ENCODE peak calls at places on chromosomes 3 and 15, in nine cellular contexts. J, Q, G, O, T, S, L, H and Z are unnamed samples.

GRCh38 chr15:33194237-33194636 is 277 bp downstream of the FMN1 start:
- DNase-seq in J (peak), Q (no peak), G (no peak), O (peak), T (no peak), S (no peak), L (no peak), H (no peak), Z (no peak)

GRCh38 chr3:141485578-141486415 is 1.0 kb upstream of the RASA2 start:
- DNase-seq in J (no peak), Q (no peak), G (no peak), O (no peak), T (no peak), S (no peak), L (no peak), H (peak), Z (peak)

GRCh38 chr3:8458711-8459110 is 42.9 kb upstream of the LMCD1 start:
- DNase-seq in J (no peak), Q (no peak), G (no peak), O (no peak), T (no peak), S (no peak), L (peak), H (peak), Z (no peak)

GRCh38 chr3:69944931-69945493 is 54.5 kb upstream of the SAMMSON start:
- DNase-seq in J (no peak), Q (no peak), G (no peak), O (no peak), T (no peak), S (no peak), L (no peak), H (no peak), Z (no peak)

GRCh38 chr3:89303721-89304120 is 196.3 kb downstream of the EPHA3 start:
- DNase-seq in J (no peak), Q (no peak), G (no peak), O (no peak), T (no peak), S (no peak), L (no peak), H (peak), Z (no peak)

GRCh38 chr15:57637836-57638235 is 46.1 kb downstream of the MYZAP start:
- DNase-seq in J (no peak), Q (no peak), G (no peak), O (no peak), T (no peak), S (no peak), L (no peak), H (no peak), Z (no peak)

GRCh38 chr15:78105541-78106241 is 13.3 kb downstream of the SH2D7 start:
- DNase-seq in J (peak), Q (no peak), G (no peak), O (peak), T (no peak), S (no peak), L (no peak), H (peak), Z (no peak)

GRCh38 chr3:16369247-16369646 is 104.2 kb downstream of the OXNAD1 start:
- DNase-seq in J (no peak), Q (no peak), G (no peak), O (no peak), T (no peak), S (no peak), L (no peak), H (no peak), Z (peak)

GRCh38 chr3:81307221-81307620 is 454.2 kb downstream of the GBE1 start:
- DNase-seq in J (no peak), Q (no peak), G (no peak), O (no peak), T (no peak), S (no peak), L (no peak), H (no peak), Z (no peak)

GRCh38 chr3:167163580-167163979 is 216.5 kb downstream of the ZBBX start:
- DNase-seq in J (no peak), Q (no peak), G (no peak), O (no peak), T (no peak), S (no peak), L (no peak), H (no peak), Z (no peak)

GRCh38 chr15:67192185-67192584 is 62.3 kb downstream of the AAGAB start:
- DNase-seq in J (no peak), Q (no peak), G (no peak), O (no peak), T (no peak), S (no peak), L (no peak), H (no peak), Z (no peak)

GRCh38 chr3:128278761-128279593 is 125.7 kb downstream of the EEFSEC start:
- DNase-seq in J (no peak), Q (peak), G (no peak), O (peak), T (peak), S (no peak), L (peak), H (peak), Z (no peak)

GRCh38 chr3:43785551-43785950 is 94.8 kb downstream of the ABHD5 start:
- DNase-seq in J (no peak), Q (no peak), G (no peak), O (no peak), T (no peak), S (no peak), L (no peak), H (peak), Z (no peak)

GRCh38 chr3:8938021-8938420 is 25.3 kb downstream of the RAD18 start:
- DNase-seq in J (no peak), Q (no peak), G (no peak), O (no peak), T (peak), S (no peak), L (no peak), H (peak), Z (peak)

GRCh38 chr15:84863480-84864428 is 20.7 kb upstream of the SLC28A1 start:
- DNase-seq in J (no peak), Q (no peak), G (no peak), O (no peak), T (no peak), S (no peak), L (no peak), H (no peak), Z (no peak)
- TF ChIP-seq CTCF in J (no peak), Q (no peak), G (no peak), O (no peak), T (peak), S (no peak), L (peak), H (no peak), Z (no peak)

DNA sequence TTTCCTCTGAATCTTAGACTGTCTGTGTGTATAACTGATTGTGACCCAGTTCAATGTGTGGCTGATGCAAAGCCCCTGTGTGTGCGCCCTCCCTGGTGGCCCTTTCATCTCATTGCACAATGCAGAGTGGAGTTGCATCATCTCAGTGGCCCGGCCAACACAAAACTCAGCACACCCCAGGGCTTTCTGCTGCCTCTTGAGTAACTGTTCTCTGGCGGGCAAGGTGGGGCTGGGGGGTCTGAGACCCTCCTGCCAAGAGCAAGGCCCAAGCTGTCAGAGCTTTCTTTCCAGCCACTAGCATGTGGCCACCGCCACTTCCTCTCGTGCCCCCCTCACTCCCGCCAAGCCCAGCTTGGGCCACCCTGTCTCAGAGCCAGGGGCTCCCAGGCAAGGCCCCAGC is 80.7 kb upstream of the ALDH1L1 start:
- DNase-seq in J (no peak), Q (peak), G (peak), O (peak), T (no peak), S (peak), L (peak), H (peak), Z (peak)
- TF ChIP-seq CTCF in J (no peak), Q (no peak), G (no peak), O (no peak), T (peak), S (no peak), L (no peak), H (peak), Z (no peak)

DNA sequence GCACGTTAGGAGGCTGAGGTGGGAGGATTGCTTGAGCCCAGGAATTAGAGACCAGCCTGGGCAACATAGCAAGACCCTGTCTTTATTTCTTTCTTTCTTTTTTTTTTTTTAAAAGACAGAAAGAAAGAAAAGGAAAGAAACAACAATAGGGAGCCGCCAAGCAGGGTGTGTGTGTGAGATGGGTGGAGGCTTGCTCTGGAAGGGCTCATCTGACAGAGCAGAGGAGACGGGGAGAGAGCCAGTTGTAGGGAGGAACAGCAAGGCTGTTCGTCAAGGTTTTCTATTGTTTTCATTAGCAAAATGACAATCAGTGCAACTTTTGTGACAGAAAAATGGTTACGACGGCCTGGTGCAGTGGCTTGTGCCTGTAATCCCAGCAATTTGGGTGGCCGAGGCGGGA is 69.3 kb downstream of the CDC25A start:
- DNase-seq in J (no peak), Q (no peak), G (no peak), O (no peak), T (no peak), S (no peak), L (no peak), H (no peak), Z (no peak)
- TF ChIP-seq CTCF in J (no peak), Q (no peak), G (no peak), O (no peak), T (no peak), S (no peak), L (no peak), H (no peak), Z (no peak)

GRCh38 chr3:187110156-187110555 is 29.1 kb downstream of the RPL39L start:
- DNase-seq in J (no peak), Q (no peak), G (no peak), O (no peak), T (no peak), S (no peak), L (no peak), H (no peak), Z (no peak)
- TF ChIP-seq CTCF in J (no peak), Q (no peak), G (no peak), O (no peak), T (no peak), S (no peak), L (no peak), H (no peak), Z (no peak)

DNA sequence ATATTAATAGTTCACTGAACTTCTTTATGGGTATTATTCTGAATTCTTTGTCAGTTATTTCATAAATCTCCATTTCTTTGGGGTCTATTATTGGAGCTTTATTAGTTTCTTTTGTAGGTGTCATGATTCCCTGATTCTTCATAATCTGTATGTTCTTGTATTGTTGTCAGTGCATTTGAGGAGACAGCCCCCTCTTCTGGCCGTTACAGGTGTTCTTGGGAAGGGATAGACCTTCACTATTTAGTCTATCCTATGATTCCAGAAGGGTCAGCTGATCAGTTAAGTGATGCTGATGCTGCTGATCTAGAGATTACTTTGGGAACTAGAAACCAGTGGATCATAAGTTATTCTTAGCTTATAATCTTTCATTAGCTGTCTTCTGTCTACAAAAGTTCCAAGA is 34.9 kb downstream of the TMEM39A start:
- DNase-seq in J (no peak), Q (no peak), G (no peak), O (no peak), T (no peak), S (no peak), L (no peak), H (no peak), Z (no peak)
- TF ChIP-seq CTCF in J (no peak), Q (peak), G (no peak), O (no peak), T (peak), S (no peak), L (no peak), H (no peak), Z (no peak)

GRCh38 chr3:176798680-176799079 is 398.6 kb downstream of the TBL1XR1 start:
- DNase-seq in J (no peak), Q (no peak), G (no peak), O (no peak), T (no peak), S (no peak), L (no peak), H (no peak), Z (no peak)
- TF ChIP-seq CTCF in J (no peak), Q (no peak), G (no peak), O (no peak), T (no peak), S (no peak), L (no peak), H (no peak), Z (no peak)